ENCODE peak calls at places on chromosomes 4 and X, in nine cellular contexts. One of them, this sample, is unnamed.

GRCh38 chr4:105520819-105521790 is 31.3 kb upstream of the ARHGEF38 start:
- DNase-seq in GM12891: peak
- DNase-seq in body of pancreas: peak
- DNase-seq in ovary: no peak
- DNase-seq in right lobe of liver: no peak
- DNase-seq in HCT116: peak
- DNase-seq in H54: peak
- DNase-seq in suprapubic skin: no peak
- DNase-seq in tibial nerve: no peak
- DNase-seq in this sample: peak

GRCh38 chrX:24208494-24209240 is 59.1 kb downstream of the ZFX start:
- DNase-seq in suprapubic skin: no peak
- DNase-seq in HCT116: no peak
- DNase-seq in body of pancreas: peak
- DNase-seq in H54: no peak
- DNase-seq in tibial nerve: no peak
- DNase-seq in GM12891: no peak
- DNase-seq in right lobe of liver: no peak
- DNase-seq in ovary: no peak
- DNase-seq in this sample: no peak

GRCh38 chr4:20370284-20370683 is 118.6 kb downstream of the SLIT2 start:
- DNase-seq in tibial nerve: no peak
- DNase-seq in body of pancreas: no peak
- DNase-seq in right lobe of liver: no peak
- DNase-seq in ovary: no peak
- DNase-seq in H54: no peak
- DNase-seq in GM12891: no peak
- DNase-seq in HCT116: no peak
- DNase-seq in suprapubic skin: no peak
- DNase-seq in this sample: no peak

GRCh38 chr4:22607382-22607781 is 85.4 kb upstream of the GBA3 start:
- DNase-seq in GM12891: no peak
- DNase-seq in tibial nerve: no peak
- DNase-seq in H54: peak
- DNase-seq in body of pancreas: peak
- DNase-seq in HCT116: peak
- DNase-seq in right lobe of liver: peak
- DNase-seq in ovary: no peak
- DNase-seq in suprapubic skin: no peak
- DNase-seq in this sample: peak

GRCh38 chr4:111943796-111944203 is 201.5 kb upstream of the FAM241A start:
- DNase-seq in right lobe of liver: peak
- DNase-seq in suprapubic skin: no peak
- DNase-seq in body of pancreas: peak
- DNase-seq in HCT116: peak
- DNase-seq in H54: no peak
- DNase-seq in tibial nerve: no peak
- DNase-seq in GM12891: peak
- DNase-seq in ovary: no peak
- DNase-seq in this sample: peak

GRCh38 chr4:102620697-102621497 is 119.7 kb downstream of the NFKB1 start:
- DNase-seq in GM12891: no peak
- DNase-seq in HCT116: peak
- DNase-seq in right lobe of liver: peak
- DNase-seq in H54: peak
- DNase-seq in suprapubic skin: no peak
- DNase-seq in ovary: no peak
- DNase-seq in tibial nerve: no peak
- DNase-seq in body of pancreas: peak
- DNase-seq in this sample: peak

GRCh38 chrX:85107407-85107806 is 103.7 kb downstream of the APOOL start:
- DNase-seq in HCT116: no peak
- DNase-seq in body of pancreas: no peak
- DNase-seq in ovary: no peak
- DNase-seq in right lobe of liver: no peak
- DNase-seq in suprapubic skin: peak
- DNase-seq in tibial nerve: no peak
- DNase-seq in GM12891: no peak
- DNase-seq in H54: no peak
- DNase-seq in this sample: no peak

GRCh38 chr4:139798456-139798855 is 132.8 kb downstream of the MGST2 start:
- DNase-seq in body of pancreas: no peak
- DNase-seq in H54: no peak
- DNase-seq in HCT116: no peak
- DNase-seq in ovary: no peak
- DNase-seq in right lobe of liver: no peak
- DNase-seq in GM12891: no peak
- DNase-seq in suprapubic skin: no peak
- DNase-seq in tibial nerve: no peak
- DNase-seq in this sample: no peak

GRCh38 chr4:174066806-174067205 is 216.7 kb downstream of the FBXO8 start:
- DNase-seq in body of pancreas: no peak
- DNase-seq in HCT116: no peak
- DNase-seq in right lobe of liver: no peak
- DNase-seq in ovary: no peak
- DNase-seq in suprapubic skin: no peak
- DNase-seq in H54: no peak
- DNase-seq in tibial nerve: no peak
- DNase-seq in GM12891: no peak
- DNase-seq in this sample: no peak

GRCh38 chrX:152872522-152872921 is 25.3 kb upstream of the ZNF185 start:
- DNase-seq in H54: no peak
- DNase-seq in GM12891: no peak
- DNase-seq in suprapubic skin: no peak
- DNase-seq in tibial nerve: no peak
- DNase-seq in HCT116: no peak
- DNase-seq in body of pancreas: no peak
- DNase-seq in ovary: no peak
- DNase-seq in right lobe of liver: no peak
- DNase-seq in this sample: no peak

GRCh38 chrX:154004315-154004714 is 15.4 kb downstream of the IRAK1 start:
- DNase-seq in ovary: no peak
- DNase-seq in GM12891: no peak
- DNase-seq in H54: no peak
- DNase-seq in HCT116: no peak
- DNase-seq in body of pancreas: no peak
- DNase-seq in tibial nerve: no peak
- DNase-seq in right lobe of liver: no peak
- DNase-seq in suprapubic skin: no peak
- DNase-seq in this sample: no peak

GRCh38 chrX:153999359-154000037 is 20.2 kb downstream of the IRAK1 start:
- DNase-seq in GM12891: no peak
- DNase-seq in HCT116: no peak
- DNase-seq in suprapubic skin: no peak
- DNase-seq in body of pancreas: no peak
- DNase-seq in right lobe of liver: no peak
- DNase-seq in tibial nerve: no peak
- DNase-seq in H54: no peak
- DNase-seq in ovary: no peak
- DNase-seq in this sample: no peak

GRCh38 chrX:154006965-154007364 is 12.7 kb downstream of the IRAK1 start:
- DNase-seq in HCT116: no peak
- DNase-seq in GM12891: no peak
- DNase-seq in tibial nerve: no peak
- DNase-seq in H54: no peak
- DNase-seq in ovary: no peak
- DNase-seq in right lobe of liver: no peak
- DNase-seq in body of pancreas: no peak
- DNase-seq in suprapubic skin: no peak
- DNase-seq in this sample: no peak

GRCh38 chrX:154000051-154000450 is 19.7 kb downstream of the IRAK1 start:
- DNase-seq in GM12891: no peak
- DNase-seq in ovary: no peak
- DNase-seq in right lobe of liver: no peak
- DNase-seq in suprapubic skin: no peak
- DNase-seq in HCT116: no peak
- DNase-seq in H54: no peak
- DNase-seq in tibial nerve: no peak
- DNase-seq in body of pancreas: no peak
- DNase-seq in this sample: peak

DNA sequence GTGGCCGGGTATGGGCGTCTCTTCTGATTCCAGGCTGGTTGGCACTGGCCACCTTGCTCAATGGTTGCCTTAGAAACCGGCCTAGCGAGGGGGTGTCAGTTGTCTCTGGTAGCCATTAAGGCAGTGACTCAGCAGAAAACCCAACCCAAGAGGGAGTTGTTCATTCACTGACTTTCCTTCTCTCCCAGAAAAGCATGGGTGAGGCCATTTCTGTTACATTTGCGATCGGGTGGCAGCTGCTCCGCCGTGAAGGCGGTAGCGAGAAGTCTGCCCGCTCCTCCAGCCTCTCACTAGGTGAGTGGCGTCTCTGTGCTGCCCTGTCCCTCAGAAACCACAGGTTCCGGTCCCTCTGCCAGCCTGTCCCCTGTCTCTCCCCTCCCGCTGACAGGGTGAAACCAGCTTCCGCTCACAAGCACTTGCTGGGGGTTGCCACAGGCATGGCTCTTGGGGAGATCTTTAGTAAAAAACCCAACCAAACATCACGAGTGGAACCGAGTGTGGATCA is 17.4 kb downstream of the IRAK1 start:
- DNase-seq in body of pancreas: no peak
- DNase-seq in HCT116: no peak
- DNase-seq in GM12891: no peak
- DNase-seq in ovary: no peak
- DNase-seq in suprapubic skin: no peak
- DNase-seq in tibial nerve: peak
- DNase-seq in H54: no peak
- DNase-seq in right lobe of liver: no peak
- DNase-seq in this sample: peak
- TF ChIP-seq POLR2A in body of pancreas: no peak
- TF ChIP-seq POLR2A in HCT116: no peak
- TF ChIP-seq POLR2A in GM12891: no peak
- TF ChIP-seq POLR2A in ovary: no peak
- TF ChIP-seq POLR2A in suprapubic skin: no peak
- TF ChIP-seq POLR2A in tibial nerve: no peak
- TF ChIP-seq POLR2A in H54: no peak
- TF ChIP-seq POLR2A in right lobe of liver: no peak
- TF ChIP-seq POLR2A in this sample: peak

GRCh38 chrX:132924426-132924825 is 34.0 kb downstream of the HS6ST2 start:
- DNase-seq in body of pancreas: no peak
- DNase-seq in suprapubic skin: no peak
- DNase-seq in tibial nerve: no peak
- DNase-seq in HCT116: no peak
- DNase-seq in H54: no peak
- DNase-seq in right lobe of liver: no peak
- DNase-seq in ovary: no peak
- DNase-seq in GM12891: no peak
- DNase-seq in this sample: no peak
- TF ChIP-seq POLR2A in body of pancreas: no peak
- TF ChIP-seq POLR2A in suprapubic skin: no peak
- TF ChIP-seq POLR2A in tibial nerve: no peak
- TF ChIP-seq POLR2A in HCT116: no peak
- TF ChIP-seq POLR2A in H54: no peak
- TF ChIP-seq POLR2A in right lobe of liver: no peak
- TF ChIP-seq POLR2A in ovary: no peak
- TF ChIP-seq POLR2A in GM12891: no peak
- TF ChIP-seq POLR2A in this sample: no peak

GRCh38 chrX:49166914-49167739 is 4.6 kb downstream of the MAGIX start:
- DNase-seq in H54: peak
- DNase-seq in right lobe of liver: peak
- DNase-seq in suprapubic skin: peak
- DNase-seq in ovary: peak
- DNase-seq in HCT116: no peak
- DNase-seq in GM12891: no peak
- DNase-seq in body of pancreas: peak
- DNase-seq in tibial nerve: peak
- DNase-seq in this sample: peak
- TF ChIP-seq POLR2A in H54: no peak
- TF ChIP-seq POLR2A in right lobe of liver: no peak
- TF ChIP-seq POLR2A in suprapubic skin: no peak
- TF ChIP-seq POLR2A in ovary: peak
- TF ChIP-seq POLR2A in HCT116: peak
- TF ChIP-seq POLR2A in GM12891: no peak
- TF ChIP-seq POLR2A in body of pancreas: no peak
- TF ChIP-seq POLR2A in tibial nerve: peak
- TF ChIP-seq POLR2A in this sample: peak

DNA sequence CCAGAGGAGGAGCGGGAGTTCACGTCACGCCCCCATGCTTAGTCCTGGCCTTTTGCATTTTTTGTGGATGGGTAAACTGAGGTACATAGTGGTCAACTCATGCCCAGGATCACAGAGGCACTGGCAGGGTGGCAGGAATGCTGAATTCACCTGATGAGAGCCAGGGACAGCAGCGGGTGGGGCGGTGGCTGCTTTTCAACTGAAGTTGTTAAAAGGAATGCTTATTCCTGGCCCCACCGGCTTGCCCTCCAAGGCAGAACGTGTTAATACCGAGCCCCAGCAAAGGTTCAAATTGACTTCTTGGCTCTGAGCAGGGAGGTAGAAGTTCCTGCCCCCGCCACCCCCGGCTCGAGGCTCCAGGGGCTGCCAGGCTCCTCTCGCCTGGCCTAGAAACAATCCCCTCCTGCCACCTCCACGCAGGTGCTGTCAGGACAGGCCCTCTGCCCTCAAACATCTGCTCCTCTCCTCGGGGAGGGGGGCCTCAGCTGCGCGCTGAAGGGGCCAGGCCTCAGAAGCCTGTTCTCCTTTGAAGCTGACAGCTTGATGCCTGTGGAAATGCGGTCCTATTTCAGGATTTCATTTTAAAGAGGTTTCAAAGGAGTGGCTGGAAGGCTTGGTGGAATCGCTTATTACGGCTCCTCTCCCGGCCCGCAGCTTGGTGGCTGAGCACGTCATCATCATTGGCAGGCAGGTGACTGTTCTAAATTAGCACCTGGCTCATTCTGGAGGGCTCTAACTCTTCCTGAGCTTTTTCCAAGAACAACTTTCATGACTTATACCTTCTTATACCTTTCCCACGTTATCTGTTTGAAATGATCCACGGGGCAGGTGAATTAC is 93.0 kb downstream of the PHKA2 start:
- DNase-seq in GM12891: no peak
- DNase-seq in right lobe of liver: no peak
- DNase-seq in body of pancreas: no peak
- DNase-seq in ovary: no peak
- DNase-seq in H54: no peak
- DNase-seq in tibial nerve: no peak
- DNase-seq in HCT116: no peak
- DNase-seq in suprapubic skin: peak
- DNase-seq in this sample: no peak
- TF ChIP-seq POLR2A in GM12891: no peak
- TF ChIP-seq POLR2A in right lobe of liver: no peak
- TF ChIP-seq POLR2A in body of pancreas: no peak
- TF ChIP-seq POLR2A in ovary: no peak
- TF ChIP-seq POLR2A in H54: no peak
- TF ChIP-seq POLR2A in tibial nerve: no peak
- TF ChIP-seq POLR2A in HCT116: no peak
- TF ChIP-seq POLR2A in suprapubic skin: no peak
- TF ChIP-seq POLR2A in this sample: no peak

GRCh38 chr4:41214158-41215146 is at the start of gene APBB2:
- DNase-seq in right lobe of liver: peak
- DNase-seq in suprapubic skin: peak
- DNase-seq in ovary: peak
- DNase-seq in body of pancreas: peak
- DNase-seq in HCT116: peak
- DNase-seq in tibial nerve: peak
- DNase-seq in GM12891: peak
- DNase-seq in H54: peak
- DNase-seq in this sample: peak
- TF ChIP-seq POLR2A in right lobe of liver: peak
- TF ChIP-seq POLR2A in suprapubic skin: peak
- TF ChIP-seq POLR2A in ovary: peak
- TF ChIP-seq POLR2A in body of pancreas: peak
- TF ChIP-seq POLR2A in HCT116: peak
- TF ChIP-seq POLR2A in tibial nerve: peak
- TF ChIP-seq POLR2A in GM12891: no peak
- TF ChIP-seq POLR2A in H54: peak
- TF ChIP-seq POLR2A in this sample: no peak

This sample was measured in erythroblast.